ENCODE peak calls at places on chromosomes 6 and 20, in four cellular contexts. I, T, H and U are unnamed samples.

GRCh38 chr6:139482184-139482751 is 107.8 kb upstream of the CITED2 start:
- DNase-seq in I (no peak), T (no peak), H (no peak), U (no peak)

GRCh38 chr6:160795716-160796115 is 93.7 kb downstream of the PLG start:
- DNase-seq in I (no peak), T (no peak), H (peak), U (no peak)

GRCh38 chr6:408599-409102 is 17.1 kb downstream of the IRF4 start:
- DNase-seq in I (peak), T (peak), H (peak), U (peak)

GRCh38 chr20:38149880-38150594 is 15.0 kb downstream of the TGM2 start:
- DNase-seq in I (no peak), T (no peak), H (no peak), U (no peak)

GRCh38 chr6:120564779-120565178 is 769.5 kb downstream of the TBC1D32 start:
- DNase-seq in I (no peak), T (no peak), H (no peak), U (no peak)

GRCh38 chr20:33450867-33451266 is 7.3 kb upstream of the SNTA1 start:
- DNase-seq in I (no peak), T (no peak), H (no peak), U (no peak)

GRCh38 chr20:11101243-11101642 is 427.4 kb upstream of the JAG1 start:
- DNase-seq in I (no peak), T (no peak), H (no peak), U (no peak)

GRCh38 chr6:16355699-16356481 is 117.5 kb downstream of the GMPR start:
- DNase-seq in I (no peak), T (no peak), H (peak), U (no peak)

GRCh38 chr20:40617594-40617993 is 71.4 kb downstream of the MAFB start:
- DNase-seq in I (no peak), T (no peak), H (no peak), U (no peak)

GRCh38 chr6:41092421-41093140 is 19.8 kb downstream of the NFYA start:
- DNase-seq in I (no peak), T (no peak), H (peak), U (no peak)

GRCh38 chr6:148999921-149000589 is 253.2 kb downstream of the UST start:
- DNase-seq in I (peak), T (peak), H (no peak), U (peak)

GRCh38 chr20:53736757-53737403 is 143.2 kb upstream of the ZNF217 start:
- DNase-seq in I (no peak), T (peak), H (no peak), U (no peak)

GRCh38 chr6:33578588-33579011 is 1.5 kb downstream of the BAK1 start:
- DNase-seq in I (no peak), T (no peak), H (no peak), U (no peak)

GRCh38 chr6:41682497-41682961 is 44.3 kb downstream of the MDFI start:
- DNase-seq in I (no peak), T (no peak), H (no peak), U (no peak)